ENCODE peak calls at places on chromosome 13, in five cellular contexts. U is GM23338, J is left ventricle myocardium inferior, G is Panc1, H is endodermal cell. X is an unnamed sample. For H3K4me1, the result is how much of the 10 kb centered on the place peaks cover.

GRCh38 chr13:48072304-48072703 is 22.6 kb downstream of the MED4 start:
- DNase-seq in U (no peak), J (no peak), G (no peak), H (no peak), X (no peak)

GRCh38 chr13:51246411-51247298 is 24.5 kb downstream of the FAM124A start:
- DNase-seq in U (no peak), J (peak), G (no peak), H (peak), X (peak)

GRCh38 chr13:20715340-20715732 is 11.8 kb downstream of the IL17D start:
- DNase-seq in U (no peak), J (no peak), G (no peak), H (no peak), X (no peak)

GRCh38 chr13:50912851-50913250 is 3.3 kb downstream of the RNASEH2B start:
- DNase-seq in U (no peak), J (no peak), G (no peak), H (no peak), X (no peak)

GRCh38 chr13:48892311-48892710 is 83.4 kb upstream of the FNDC3A start:
- DNase-seq in U (no peak), J (no peak), G (peak), H (no peak), X (no peak)

GRCh38 chr13:46119883-46120614 is 15.2 kb upstream of the CPB2 start:
- DNase-seq in U (no peak), J (no peak), G (no peak), H (peak), X (peak)

GRCh38 chr13:113672002-113672651 is 5.1 kb downstream of the GRK1 start:
- DNase-seq in U (no peak), J (peak), G (no peak), H (peak), X (no peak)

GRCh38 chr13:76799696-76800095 is 86.5 kb downstream of the KCTD12 start:
- DNase-seq in U (no peak), J (no peak), G (no peak), H (no peak), X (no peak)

GRCh38 chr13:26694609-26695359 is 65.8 kb downstream of the GPR12 start:
- DNase-seq in U (no peak), J (no peak), G (no peak), H (no peak), X (no peak)

GRCh38 chr13:44758595-44759221 is 182.6 kb upstream of the TSC22D1 start:
- DNase-seq in U (no peak), J (no peak), G (no peak), H (no peak), X (no peak)

GRCh38 chr13:61685683-61686013 is 270.0 kb upstream of the PCDH20 start:
- DNase-seq in U (peak), J (no peak), G (no peak), H (peak), X (no peak)

GRCh38 chr13:37414667-37415066 is 183.9 kb downstream of the POSTN start:
- DNase-seq in U (peak), J (no peak), G (no peak), H (peak), X (no peak)

GRCh38 chr13:106867249-106867648 is 299.3 kb upstream of the ARGLU1 start:
- DNase-seq in U (peak), J (no peak), G (no peak), H (no peak), X (no peak)

GRCh38 chr13:29550589-29550988 is 44.9 kb downstream of the SLC7A1 start:
- DNase-seq in U (no peak), J (no peak), G (no peak), H (no peak), X (no peak)

GRCh38 chr13:29546662-29547061 is 48.8 kb downstream of the SLC7A1 start:
- DNase-seq in U (no peak), J (no peak), G (no peak), H (no peak), X (no peak)

GRCh38 chr13:29551214-29551613 is 44.3 kb downstream of the SLC7A1 start:
- DNase-seq in U (no peak), J (no peak), G (no peak), H (no peak), X (no peak)

GRCh38 chr13:29547135-29547534 is 48.4 kb downstream of the SLC7A1 start:
- DNase-seq in U (no peak), J (no peak), G (no peak), H (no peak), X (no peak)

GRCh38 chr13:29548722-29549446 is 46.6 kb downstream of the SLC7A1 start:
- DNase-seq in U (no peak), J (no peak), G (no peak), H (peak), X (no peak)
- H3K4me1 ChIP-seq in U (under half), J (under half), G (under half), H (under half), X (under half)

DNA sequence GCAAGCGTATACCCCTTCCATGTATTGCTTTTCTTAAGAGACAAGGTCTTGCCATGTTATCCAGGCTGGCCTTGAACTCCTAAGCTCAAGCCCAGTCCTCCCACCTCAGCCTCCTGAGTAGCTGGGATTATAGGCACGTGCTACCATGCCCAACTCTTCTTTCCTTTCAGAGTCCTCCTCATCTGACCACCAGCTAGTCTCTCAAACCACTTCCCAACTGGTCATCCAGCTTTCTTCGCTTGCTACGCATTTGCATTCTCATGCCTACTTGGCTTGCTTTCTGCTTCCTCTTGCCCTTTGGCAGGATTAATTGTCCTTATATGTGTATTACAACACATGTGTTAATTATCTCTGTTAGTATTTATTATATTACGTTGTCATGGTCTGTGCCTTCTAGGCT is 6.3 kb downstream of the GPR18 start:
- DNase-seq in U (no peak), J (no peak), G (no peak), H (no peak), X (no peak)
- H3K27ac ChIP-seq in U (no peak), J (no peak), G (no peak), H (no peak), X (no peak)

GRCh38 chr13:110618780-110619179 is 3.4 kb downstream of the NAXD start:
- DNase-seq in U (no peak), J (no peak), G (no peak), H (no peak), X (no peak)

GRCh38 chr13:110618167-110618566 is 2.8 kb downstream of the NAXD start:
- DNase-seq in U (no peak), J (no peak), G (no peak), H (no peak), X (no peak)

GRCh38 chr13:110615322-110616102 is at the start of gene NAXD:
- DNase-seq in U (peak), J (peak), G (peak), H (peak), X (peak)

GRCh38 chr13:110616103-110617101 is 1.1 kb downstream of the NAXD start:
- DNase-seq in U (peak), J (no peak), G (no peak), H (peak), X (peak)

DNA sequence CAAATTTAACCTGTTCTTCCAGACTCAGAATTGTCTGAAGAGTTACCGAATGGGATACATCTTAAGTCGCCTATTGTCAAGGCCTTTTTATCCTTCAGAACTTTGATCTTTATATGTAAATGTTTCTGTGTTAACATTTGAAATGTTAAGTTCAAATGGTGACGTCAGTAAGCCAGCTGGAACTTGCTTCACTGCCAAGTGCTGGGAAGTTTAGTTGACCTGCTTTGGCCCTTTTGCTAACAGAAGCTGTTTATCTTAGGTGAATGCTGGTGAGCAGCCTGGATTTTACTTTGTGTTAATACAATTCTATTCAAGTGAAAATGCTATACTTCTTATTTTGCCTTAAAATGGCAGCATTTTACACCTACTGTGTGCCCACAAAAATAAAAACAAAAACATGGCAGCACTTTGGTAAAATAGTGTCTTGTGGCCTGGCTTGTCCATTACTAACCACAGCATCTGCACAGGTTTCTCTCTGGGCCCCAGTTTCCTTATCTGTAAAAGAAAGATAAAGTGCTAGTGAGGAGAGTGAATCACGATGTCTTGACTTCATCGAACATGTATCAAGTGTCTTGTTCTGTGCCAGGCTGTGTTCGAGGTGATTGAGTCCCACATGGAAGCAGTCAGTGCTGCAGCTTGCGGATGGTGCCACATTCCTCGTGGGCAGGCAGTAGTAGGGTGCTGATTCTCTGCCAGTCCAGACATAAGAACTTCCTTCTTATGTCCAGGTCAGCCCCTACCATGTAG is 2.2 kb downstream of the NAXD start:
- DNase-seq in U (peak), J (no peak), G (no peak), H (no peak), X (peak)
- H3K4me1 ChIP-seq in U (under half), J (half or more), G (under half), H (under half), X (under half)

GRCh38 chr13:80217614-80218456 is 123.1 kb downstream of the SPRY2 start:
- DNase-seq in U (peak), J (no peak), G (no peak), H (peak), X (no peak)
- H3K27ac ChIP-seq in U (peak), J (no peak), G (no peak), H (no peak), X (no peak)

GRCh38 chr13:110447058-110447511 is 114.4 kb downstream of the RAB20 start:
- DNase-seq in U (no peak), J (no peak), G (no peak), H (no peak), X (no peak)

GRCh38 chr13:110446570-110446880 is 115.0 kb downstream of the RAB20 start:
- DNase-seq in U (no peak), J (no peak), G (no peak), H (no peak), X (no peak)

GRCh38 chr13:110445183-110445582 is 116.3 kb downstream of the RAB20 start:
- DNase-seq in U (no peak), J (no peak), G (no peak), H (no peak), X (no peak)

GRCh38 chr13:110444226-110444653 is 117.3 kb downstream of the RAB20 start:
- DNase-seq in U (no peak), J (peak), G (no peak), H (no peak), X (peak)

DNA sequence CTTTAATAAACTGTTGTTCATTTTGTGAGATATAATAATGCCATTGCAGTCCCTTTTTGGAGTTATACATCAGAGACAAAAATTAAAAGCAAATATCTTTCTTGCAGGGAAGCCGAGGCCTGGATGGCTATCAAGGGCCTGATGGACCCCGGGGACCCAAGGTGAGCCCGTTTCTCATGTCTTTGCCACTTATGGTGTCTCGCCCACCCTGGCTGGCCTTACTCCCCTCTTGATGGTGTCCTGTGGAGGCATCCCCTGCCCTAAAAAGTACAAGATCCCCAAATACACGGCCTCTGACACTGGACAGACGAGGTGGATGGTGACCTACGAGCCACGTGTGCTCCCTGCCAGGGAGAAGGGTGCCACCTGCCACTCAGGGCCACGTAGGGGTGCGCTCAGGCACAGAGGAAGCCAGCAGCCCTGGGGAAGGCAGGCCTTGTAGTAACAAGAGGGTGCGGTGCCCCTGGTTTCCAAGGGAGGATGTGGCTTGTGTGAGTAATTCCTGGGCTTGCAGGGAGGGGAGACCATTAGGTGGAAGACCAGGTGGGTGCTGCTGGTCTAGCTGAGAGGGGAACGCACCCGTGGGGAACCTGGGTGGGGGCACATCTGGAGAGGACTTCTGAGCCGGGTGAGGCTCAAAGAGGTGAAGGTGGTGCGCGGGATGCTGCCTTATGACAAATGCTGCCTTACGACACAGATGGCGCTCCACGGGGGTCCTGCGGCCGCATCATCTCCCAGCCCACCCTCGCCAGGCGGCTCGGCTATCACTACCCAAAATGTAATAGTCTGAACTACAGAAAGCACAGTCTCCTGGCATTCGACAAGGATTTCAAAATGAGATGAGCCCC is 115.6 kb downstream of the RAB20 start:
- DNase-seq in U (no peak), J (no peak), G (no peak), H (no peak), X (no peak)
- H3K4me1 ChIP-seq in U (under half), J (under half), G (under half), H (under half), X (under half)